ENCODE peak calls at places on chromosomes 16 and 17, in eight cellular contexts. One of them, this sample, is unnamed.

GRCh38 chr17:76529224-76529642 is 8.3 kb downstream of the CYGB start:
- DNase-seq in AG09309: peak
- DNase-seq in mucosa of descending colon: peak
- DNase-seq in HCT116: no peak
- DNase-seq in adrenal gland: peak
- DNase-seq in SK-N-SH: peak
- DNase-seq in A549: no peak
- DNase-seq in upper lobe of left lung: peak
- DNase-seq in this sample: no peak

GRCh38 chr17:28484296-28484695 is 10.9 kb downstream of the SLC13A2 start:
- DNase-seq in mucosa of descending colon: no peak
- DNase-seq in AG09309: no peak
- DNase-seq in adrenal gland: no peak
- DNase-seq in upper lobe of left lung: no peak
- DNase-seq in SK-N-SH: no peak
- DNase-seq in HCT116: no peak
- DNase-seq in A549: no peak
- DNase-seq in this sample: no peak

GRCh38 chr17:43714338-43715149 is 44.0 kb downstream of the SOST start:
- DNase-seq in SK-N-SH: no peak
- DNase-seq in HCT116: no peak
- DNase-seq in AG09309: no peak
- DNase-seq in A549: no peak
- DNase-seq in upper lobe of left lung: no peak
- DNase-seq in adrenal gland: no peak
- DNase-seq in mucosa of descending colon: no peak
- DNase-seq in this sample: peak

GRCh38 chr17:66691644-66692500 is 143.0 kb upstream of the CACNG5 start:
- DNase-seq in AG09309: no peak
- DNase-seq in upper lobe of left lung: peak
- DNase-seq in HCT116: no peak
- DNase-seq in A549: no peak
- DNase-seq in adrenal gland: peak
- DNase-seq in mucosa of descending colon: no peak
- DNase-seq in SK-N-SH: no peak
- DNase-seq in this sample: no peak

GRCh38 chr17:82931696-82932060 is 91.9 kb upstream of the ZNF750 start:
- DNase-seq in adrenal gland: peak
- DNase-seq in mucosa of descending colon: peak
- DNase-seq in AG09309: peak
- DNase-seq in SK-N-SH: no peak
- DNase-seq in HCT116: no peak
- DNase-seq in upper lobe of left lung: no peak
- DNase-seq in A549: no peak
- DNase-seq in this sample: no peak

GRCh38 chr17:14150604-14151003 is 81.3 kb downstream of the COX10 start:
- DNase-seq in AG09309: no peak
- DNase-seq in mucosa of descending colon: no peak
- DNase-seq in adrenal gland: no peak
- DNase-seq in upper lobe of left lung: no peak
- DNase-seq in A549: no peak
- DNase-seq in SK-N-SH: no peak
- DNase-seq in HCT116: no peak
- DNase-seq in this sample: no peak

GRCh38 chr16:67762385-67762784 is 43.3 kb upstream of the GFOD2 start:
- DNase-seq in A549: no peak
- DNase-seq in AG09309: no peak
- DNase-seq in adrenal gland: no peak
- DNase-seq in HCT116: no peak
- DNase-seq in mucosa of descending colon: no peak
- DNase-seq in SK-N-SH: no peak
- DNase-seq in upper lobe of left lung: no peak
- DNase-seq in this sample: no peak

GRCh38 chr17:65228287-65228686 is 91.1 kb downstream of the RGS9 start:
- DNase-seq in AG09309: no peak
- DNase-seq in SK-N-SH: no peak
- DNase-seq in adrenal gland: peak
- DNase-seq in A549: no peak
- DNase-seq in upper lobe of left lung: no peak
- DNase-seq in HCT116: no peak
- DNase-seq in mucosa of descending colon: no peak
- DNase-seq in this sample: no peak

GRCh38 chr16:79598341-79599181 is 2.0 kb downstream of the MAF start:
- DNase-seq in SK-N-SH: peak
- DNase-seq in upper lobe of left lung: peak
- DNase-seq in mucosa of descending colon: peak
- DNase-seq in HCT116: no peak
- DNase-seq in A549: peak
- DNase-seq in AG09309: no peak
- DNase-seq in adrenal gland: peak
- DNase-seq in this sample: no peak

GRCh38 chr16:89785523-89786155 is 30.8 kb downstream of the FANCA start:
- DNase-seq in HCT116: no peak
- DNase-seq in upper lobe of left lung: no peak
- DNase-seq in A549: no peak
- DNase-seq in AG09309: no peak
- DNase-seq in SK-N-SH: no peak
- DNase-seq in mucosa of descending colon: no peak
- DNase-seq in adrenal gland: no peak
- DNase-seq in this sample: no peak

GRCh38 chr16:15857779-15858560 is 1.1 kb upstream of the MYH11 start:
- DNase-seq in upper lobe of left lung: no peak
- DNase-seq in AG09309: no peak
- DNase-seq in SK-N-SH: peak
- DNase-seq in mucosa of descending colon: no peak
- DNase-seq in adrenal gland: peak
- DNase-seq in HCT116: no peak
- DNase-seq in A549: peak
- DNase-seq in this sample: no peak

GRCh38 chr17:80612997-80613731 is 68.5 kb downstream of the RPTOR start:
- DNase-seq in adrenal gland: no peak
- DNase-seq in AG09309: no peak
- DNase-seq in HCT116: no peak
- DNase-seq in upper lobe of left lung: peak
- DNase-seq in mucosa of descending colon: no peak
- DNase-seq in A549: no peak
- DNase-seq in SK-N-SH: no peak
- DNase-seq in this sample: no peak

GRCh38 chr17:20771104-20771503 is 191.6 kb downstream of the CDRT15L2 start:
- DNase-seq in A549: no peak
- DNase-seq in adrenal gland: no peak
- DNase-seq in upper lobe of left lung: no peak
- DNase-seq in AG09309: no peak
- DNase-seq in mucosa of descending colon: no peak
- DNase-seq in SK-N-SH: no peak
- DNase-seq in HCT116: no peak
- DNase-seq in this sample: no peak

GRCh38 chr17:15134363-15134762 is 130.8 kb downstream of the PMP22 start:
- DNase-seq in AG09309: no peak
- DNase-seq in A549: no peak
- DNase-seq in HCT116: no peak
- DNase-seq in upper lobe of left lung: no peak
- DNase-seq in mucosa of descending colon: no peak
- DNase-seq in adrenal gland: no peak
- DNase-seq in SK-N-SH: no peak
- DNase-seq in this sample: no peak

GRCh38 chr17:78653382-78653781 is 76.2 kb upstream of the DNAH17 start:
- DNase-seq in SK-N-SH: peak
- DNase-seq in A549: no peak
- DNase-seq in upper lobe of left lung: no peak
- DNase-seq in mucosa of descending colon: no peak
- DNase-seq in HCT116: no peak
- DNase-seq in AG09309: no peak
- DNase-seq in adrenal gland: no peak
- DNase-seq in this sample: peak

GRCh38 chr16:715448-716249 is 731 bp downstream of the METRN start:
- DNase-seq in upper lobe of left lung: no peak
- DNase-seq in HCT116: no peak
- DNase-seq in AG09309: no peak
- DNase-seq in adrenal gland: no peak
- DNase-seq in A549: no peak
- DNase-seq in SK-N-SH: peak
- DNase-seq in mucosa of descending colon: no peak
- DNase-seq in this sample: no peak

GRCh38 chr16:11190585-11191565 is 65.1 kb downstream of the SOCS1 start:
- DNase-seq in A549: no peak
- DNase-seq in SK-N-SH: no peak
- DNase-seq in HCT116: no peak
- DNase-seq in mucosa of descending colon: no peak
- DNase-seq in AG09309: no peak
- DNase-seq in upper lobe of left lung: no peak
- DNase-seq in adrenal gland: no peak
- DNase-seq in this sample: no peak

GRCh38 chr17:71842991-71843390 is 277.8 kb upstream of the SOX9 start:
- DNase-seq in mucosa of descending colon: no peak
- DNase-seq in upper lobe of left lung: no peak
- DNase-seq in adrenal gland: no peak
- DNase-seq in HCT116: no peak
- DNase-seq in A549: no peak
- DNase-seq in AG09309: no peak
- DNase-seq in SK-N-SH: no peak
- DNase-seq in this sample: no peak

GRCh38 chr16:65833171-65833871 is 533.2 kb upstream of the CDH5 start:
- DNase-seq in adrenal gland: peak
- DNase-seq in HCT116: no peak
- DNase-seq in mucosa of descending colon: no peak
- DNase-seq in A549: no peak
- DNase-seq in SK-N-SH: peak
- DNase-seq in upper lobe of left lung: no peak
- DNase-seq in AG09309: peak
- DNase-seq in this sample: no peak

DNA sequence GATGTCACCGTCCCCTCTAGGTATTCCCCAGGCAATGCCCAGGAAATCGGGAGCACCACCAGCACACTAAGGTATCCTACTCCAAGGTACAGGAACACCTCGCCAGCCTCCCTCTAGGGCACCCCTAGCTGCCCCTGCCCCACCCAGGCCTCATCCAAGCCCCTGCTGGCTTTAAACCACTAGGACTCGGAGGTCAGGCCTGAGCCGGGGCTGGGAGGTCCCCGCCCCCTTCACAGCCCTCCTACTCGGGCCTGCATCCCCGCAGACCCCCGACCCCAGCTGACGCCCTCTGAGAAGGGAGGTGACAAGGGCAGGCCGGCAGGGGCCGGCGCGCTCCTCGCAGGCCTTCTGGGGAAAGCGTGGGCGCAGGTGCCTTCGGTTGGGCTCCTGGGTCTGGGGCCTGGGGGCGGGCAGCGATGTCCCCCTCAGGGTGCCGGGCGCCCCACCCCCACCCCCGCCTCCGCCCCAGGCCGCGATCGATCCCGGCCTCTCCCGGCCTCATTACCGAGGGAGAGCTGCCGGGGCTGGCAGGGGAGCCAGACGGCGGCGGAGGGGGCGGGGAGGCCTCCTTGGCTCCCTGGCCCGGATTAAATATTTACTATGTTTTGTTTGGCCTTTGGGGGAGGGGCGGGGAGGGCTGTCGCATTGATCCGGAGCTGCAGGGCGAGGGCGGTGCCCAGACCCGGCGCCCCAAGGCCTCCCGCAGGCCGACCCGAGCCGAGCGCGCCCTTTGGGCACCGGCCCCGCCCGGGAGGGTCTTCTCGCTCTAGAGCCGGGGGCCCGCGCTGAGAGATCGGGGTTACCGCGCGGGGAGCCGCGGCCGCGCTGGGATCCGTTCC is 27.3 kb downstream of the RTN4RL1 start:
- DNase-seq in SK-N-SH: no peak
- DNase-seq in mucosa of descending colon: peak
- DNase-seq in A549: peak
- DNase-seq in upper lobe of left lung: peak
- DNase-seq in adrenal gland: peak
- DNase-seq in AG09309: no peak
- DNase-seq in HCT116: no peak
- DNase-seq in this sample: no peak
- H3K4me3 ChIP-seq in SK-N-SH: no peak
- H3K4me3 ChIP-seq in mucosa of descending colon: no peak
- H3K4me3 ChIP-seq in A549: peak
- H3K4me3 ChIP-seq in upper lobe of left lung: peak
- H3K4me3 ChIP-seq in adrenal gland: no peak
- H3K4me3 ChIP-seq in AG09309: peak
- H3K4me3 ChIP-seq in HCT116: no peak
- H3K4me3 ChIP-seq in this sample: peak

DNA sequence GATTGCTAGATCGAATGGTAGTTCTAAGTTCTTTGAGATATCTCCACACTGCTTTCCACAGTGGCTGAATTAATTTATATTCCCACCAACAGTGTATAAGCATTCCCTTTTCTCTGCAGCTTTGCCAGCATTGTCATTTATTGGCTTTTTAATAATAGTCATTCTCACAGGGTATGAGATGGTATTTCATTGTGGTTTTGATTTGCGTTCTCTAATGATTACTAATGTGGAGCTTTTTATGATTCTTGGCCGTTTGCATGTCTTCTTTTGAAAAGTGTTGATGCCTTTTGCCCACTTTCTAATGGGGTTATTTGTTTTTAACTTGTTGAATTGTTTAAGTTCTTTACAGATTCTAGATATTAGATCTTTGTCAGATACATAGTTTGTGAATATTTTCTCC is 36.5 kb upstream of the BCAS3 start:
- DNase-seq in mucosa of descending colon: no peak
- DNase-seq in adrenal gland: no peak
- DNase-seq in AG09309: no peak
- DNase-seq in upper lobe of left lung: no peak
- DNase-seq in A549: no peak
- DNase-seq in SK-N-SH: no peak
- DNase-seq in HCT116: no peak
- DNase-seq in this sample: no peak
- TF ChIP-seq CTCF in mucosa of descending colon: no peak
- TF ChIP-seq CTCF in adrenal gland: no peak
- TF ChIP-seq CTCF in AG09309: no peak
- TF ChIP-seq CTCF in upper lobe of left lung: no peak
- TF ChIP-seq CTCF in A549: no peak
- TF ChIP-seq CTCF in SK-N-SH: no peak
- TF ChIP-seq CTCF in HCT116: no peak
- TF ChIP-seq CTCF in this sample: no peak

GRCh38 chr17:39818282-39819000 is 45.7 kb downstream of the IKZF3 start:
- DNase-seq in mucosa of descending colon: no peak
- DNase-seq in AG09309: no peak
- DNase-seq in A549: no peak
- DNase-seq in HCT116: no peak
- DNase-seq in upper lobe of left lung: no peak
- DNase-seq in SK-N-SH: no peak
- DNase-seq in adrenal gland: no peak
- DNase-seq in this sample: no peak
- H3K4me3 ChIP-seq in mucosa of descending colon: no peak
- H3K4me3 ChIP-seq in AG09309: no peak
- H3K4me3 ChIP-seq in A549: no peak
- H3K4me3 ChIP-seq in HCT116: no peak
- H3K4me3 ChIP-seq in upper lobe of left lung: no peak
- H3K4me3 ChIP-seq in SK-N-SH: no peak
- H3K4me3 ChIP-seq in adrenal gland: no peak
- H3K4me3 ChIP-seq in this sample: no peak

DNA sequence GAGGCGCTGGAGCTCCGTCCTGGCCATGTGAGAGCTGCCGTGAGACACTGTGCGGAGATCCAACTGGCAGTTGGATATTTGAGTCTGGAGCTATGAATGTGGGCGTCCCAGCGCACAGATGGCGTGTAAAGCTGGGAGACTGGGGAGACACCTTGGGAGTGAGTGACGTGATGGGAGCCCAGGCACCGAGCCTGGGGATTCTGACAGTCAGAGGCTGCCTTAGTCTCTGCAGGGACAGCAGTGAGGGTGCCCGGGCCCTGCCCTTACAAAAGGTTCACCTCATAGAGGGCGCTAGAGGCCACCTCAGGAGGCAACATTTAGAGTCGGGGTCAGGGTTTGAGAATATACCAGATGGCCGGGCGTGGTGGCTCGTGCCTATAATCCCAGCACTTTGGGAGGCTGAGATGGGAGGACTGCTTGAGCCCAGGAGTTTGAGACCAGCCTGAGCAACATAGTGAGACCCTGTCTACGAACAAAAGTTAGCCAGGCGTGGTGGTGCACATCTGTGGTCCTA is 194.1 kb upstream of the GSE1 start:
- DNase-seq in SK-N-SH: no peak
- DNase-seq in AG09309: no peak
- DNase-seq in adrenal gland: no peak
- DNase-seq in mucosa of descending colon: peak
- DNase-seq in upper lobe of left lung: no peak
- DNase-seq in A549: no peak
- DNase-seq in HCT116: no peak
- DNase-seq in this sample: no peak
- TF ChIP-seq CTCF in SK-N-SH: peak
- TF ChIP-seq CTCF in AG09309: no peak
- TF ChIP-seq CTCF in adrenal gland: no peak
- TF ChIP-seq CTCF in mucosa of descending colon: no peak
- TF ChIP-seq CTCF in upper lobe of left lung: no peak
- TF ChIP-seq CTCF in A549: no peak
- TF ChIP-seq CTCF in HCT116: peak
- TF ChIP-seq CTCF in this sample: peak

This sample was measured in retinal pigment epithelial cell.